ENCODE peak calls at places on chromosomes 3 and 15, in five cellular contexts. D, L, N, Y and I are unnamed samples. For H3K36me3, the result is how much of the 10 kb centered on the place peaks cover.

GRCh38 chr3:55564709-55565108 is 77.6 kb upstream of the WNT5A start:
- DNase-seq in D (no peak), L (no peak), Y (no peak), N (no peak), I (no peak)

GRCh38 chr3:23174426-23175039 is 28.6 kb upstream of the UBE2E2 start:
- DNase-seq in L (no peak), D (no peak), N (no peak), Y (peak), I (peak)

GRCh38 chr3:139764936-139765335 is 87.2 kb upstream of the NMNAT3 start:
- DNase-seq in L (no peak), D (no peak), N (no peak), Y (peak), I (no peak)

GRCh38 chr3:53613111-53613510 is 118.7 kb downstream of the CACNA1D start:
- DNase-seq in L (no peak), N (no peak), D (no peak), Y (no peak), I (no peak)

GRCh38 chr3:122577409-122578028 is at the start of gene PARP15:
- DNase-seq in N (peak), D (no peak), L (peak), Y (peak), I (peak)

GRCh38 chr15:63203451-63204090 is 14.2 kb downstream of the RAB8B start:
- DNase-seq in N (no peak), L (no peak), Y (no peak), D (no peak), I (no peak)

GRCh38 chr3:3196148-3196861 is 16.8 kb upstream of the CRBN start:
- DNase-seq in Y (peak), D (no peak), N (no peak), L (no peak), I (no peak)

GRCh38 chr15:96360581-96361308 is 30.2 kb downstream of the NR2F2 start:
- DNase-seq in L (peak), Y (no peak), N (no peak), D (peak), I (no peak)

GRCh38 chr3:12708584-12709192 is 44.8 kb upstream of the RAF1 start:
- DNase-seq in D (peak), Y (peak), L (no peak), N (no peak), I (peak)

GRCh38 chr3:178583963-178584575 is 47.8 kb downstream of the KCNMB2 start:
- DNase-seq in N (no peak), D (no peak), Y (no peak), L (no peak), I (no peak)

GRCh38 chr3:188749010-188749617 is 422.7 kb upstream of the TPRG1 start:
- DNase-seq in D (no peak), L (no peak), N (no peak), Y (no peak), I (no peak)

GRCh38 chr15:63906266-63906584 is 72.5 kb upstream of the HERC1 start:
- DNase-seq in N (no peak), Y (no peak), D (no peak), L (peak), I (no peak)

GRCh38 chr3:72022027-72022426 is 237.1 kb upstream of the PROK2 start:
- DNase-seq in Y (no peak), L (no peak), D (no peak), N (no peak), I (no peak)

GRCh38 chr3:161395115-161395514 is 23.8 kb upstream of the SPTSSB start:
- DNase-seq in D (no peak), Y (no peak), N (no peak), L (no peak), I (no peak)

GRCh38 chr3:168467085-168467714 is 371.5 kb upstream of the GOLIM4 start:
- DNase-seq in D (no peak), Y (peak), N (no peak), L (no peak), I (peak)
- TF ChIP-seq CTCF in D (no peak), Y (peak), N (peak), L (no peak), I (peak)

GRCh38 chr15:92930061-92930460 is 29.9 kb downstream of the CHD2 start:
- DNase-seq in D (no peak), L (no peak), N (no peak), Y (no peak), I (no peak)
- H3K36me3 ChIP-seq in D (under half), L (under half), N (half or more), Y (half or more), I (under half)

GRCh38 chr3:9598783-9599387 is 45.3 kb upstream of the LHFPL4 start:
- DNase-seq in Y (no peak), D (no peak), L (no peak), N (no peak), I (no peak)

GRCh38 chr3:9595877-9596276 is 42.3 kb upstream of the LHFPL4 start:
- DNase-seq in L (no peak), D (no peak), N (no peak), Y (no peak), I (no peak)

GRCh38 chr3:9606108-9606507 is 43.2 kb upstream of the MTMR14 start:
- DNase-seq in N (no peak), D (no peak), Y (no peak), L (no peak), I (no peak)

GRCh38 chr3:9602620-9603019 is 46.7 kb upstream of the MTMR14 start:
- DNase-seq in D (no peak), N (no peak), Y (no peak), L (no peak), I (no peak)

DNA sequence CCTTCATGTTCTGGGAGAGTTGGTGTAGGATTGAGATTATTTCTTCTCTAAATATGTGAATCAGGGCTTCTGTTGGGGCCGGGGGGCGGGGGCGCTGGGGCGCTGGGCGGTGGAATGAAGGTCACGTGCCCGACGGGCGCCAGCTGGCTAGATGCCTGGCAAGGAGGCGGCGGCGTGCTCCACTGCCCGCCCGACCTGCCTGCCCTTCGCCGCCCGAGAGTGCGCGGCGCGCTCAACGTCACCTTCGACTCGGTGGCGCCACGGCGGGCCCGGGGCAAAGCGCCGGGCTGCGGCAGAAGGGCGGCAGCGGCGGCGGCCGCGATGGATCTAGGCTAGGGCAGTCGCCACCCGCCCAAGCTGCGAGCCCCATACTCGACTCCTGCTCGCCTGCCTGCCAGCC is 47.0 kb upstream of the LHFPL4 start:
- DNase-seq in D (no peak), L (peak), Y (peak), N (peak), I (peak)
- TF ChIP-seq CTCF in D (no peak), L (no peak), Y (no peak), N (no peak), I (no peak)

GRCh38 chr3:126438186-126438585 is 37.5 kb downstream of the ZXDC start:
- DNase-seq in L (peak), D (peak), N (peak), Y (no peak), I (no peak)
- H3K36me3 ChIP-seq in L (under half), D (under half), N (half or more), Y (under half), I (half or more)

GRCh38 chr3:136716629-136717028 is 35.5 kb downstream of the STAG1 start:
- DNase-seq in Y (no peak), N (no peak), D (no peak), L (no peak), I (no peak)
- TF ChIP-seq CTCF in Y (no peak), N (no peak), D (no peak), L (no peak), I (no peak)

DNA sequence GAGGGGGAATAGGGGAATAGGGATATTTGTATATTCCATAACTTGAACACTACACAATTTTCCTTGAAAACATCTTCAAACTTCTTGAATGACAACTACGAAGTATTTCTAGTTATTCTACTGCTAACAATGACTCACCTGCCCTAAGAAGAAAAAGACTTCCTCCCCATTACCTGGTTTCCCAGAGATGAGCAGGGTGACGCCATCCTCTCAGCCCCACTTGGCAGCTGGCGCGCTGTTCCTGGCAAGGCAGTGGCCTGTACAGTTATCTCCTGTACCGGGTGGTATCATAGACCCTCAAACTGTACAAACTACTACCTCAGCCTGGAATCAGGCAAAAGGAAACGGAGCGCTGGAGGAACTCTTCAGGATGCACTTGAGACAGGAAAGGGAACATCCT is 10.4 kb downstream of the WDR82 start:
- DNase-seq in N (no peak), Y (no peak), D (no peak), L (no peak), I (no peak)
- H3K36me3 ChIP-seq in N (half or more), Y (half or more), D (under half), L (under half), I (half or more)

GRCh38 chr15:90905306-90906180 is 2.4 kb downstream of the MAN2A2 start:
- DNase-seq in Y (no peak), L (peak), N (peak), D (no peak), I (no peak)

GRCh38 chr15:90904746-90905145 is 1.6 kb downstream of the MAN2A2 start:
- DNase-seq in L (peak), D (no peak), Y (no peak), N (peak), I (no peak)

GRCh38 chr15:90902656-90902995 is 476 bp upstream of the MAN2A2 start:
- DNase-seq in N (no peak), L (no peak), Y (no peak), D (no peak), I (no peak)

GRCh38 chr15:90902996-90903732 is at the start of gene MAN2A2:
- DNase-seq in D (peak), L (peak), N (peak), Y (peak), I (peak)

DNA sequence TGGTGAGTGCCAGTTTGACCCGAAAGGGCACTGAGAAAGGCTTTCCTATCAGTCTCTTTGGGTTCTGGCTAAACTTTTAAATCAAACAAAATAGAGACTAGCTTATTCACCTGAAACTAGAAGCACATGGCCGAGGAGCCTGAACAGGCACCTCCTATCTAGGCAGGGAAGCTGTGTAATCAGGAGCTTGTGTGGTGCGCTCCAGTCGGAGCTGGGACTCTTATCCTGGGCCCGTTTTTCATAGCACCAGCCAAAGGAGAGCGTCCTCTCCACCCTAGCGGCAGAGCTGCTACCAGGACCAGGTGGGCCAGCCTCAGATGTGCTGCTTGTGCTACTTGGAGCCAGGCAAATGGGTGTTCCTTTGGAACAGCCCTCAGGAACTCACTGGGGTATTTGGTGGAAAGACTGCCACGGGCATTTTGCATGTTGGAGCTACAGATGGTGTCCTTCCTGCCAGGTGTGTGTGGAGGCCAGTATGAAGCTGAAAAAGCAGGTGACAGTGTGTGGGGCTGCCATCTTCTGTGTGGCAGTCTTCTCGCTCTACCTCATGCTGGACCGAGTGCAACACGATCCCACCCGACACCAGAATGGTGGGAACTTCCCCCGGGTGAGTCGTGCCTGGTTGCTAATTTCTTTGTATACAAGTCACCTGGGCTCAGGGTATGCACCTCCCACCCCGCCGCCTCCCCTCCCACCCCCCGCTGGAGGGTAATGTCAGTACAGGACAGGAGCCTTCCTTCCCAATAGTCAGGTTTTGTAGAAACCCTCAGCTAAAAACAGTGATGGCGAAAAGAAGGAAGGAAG is 833 bp downstream of the MAN2A2 start:
- DNase-seq in Y (no peak), N (peak), D (no peak), L (peak), I (no peak)
- TF ChIP-seq CTCF in Y (no peak), N (no peak), D (no peak), L (peak), I (no peak)

DNA sequence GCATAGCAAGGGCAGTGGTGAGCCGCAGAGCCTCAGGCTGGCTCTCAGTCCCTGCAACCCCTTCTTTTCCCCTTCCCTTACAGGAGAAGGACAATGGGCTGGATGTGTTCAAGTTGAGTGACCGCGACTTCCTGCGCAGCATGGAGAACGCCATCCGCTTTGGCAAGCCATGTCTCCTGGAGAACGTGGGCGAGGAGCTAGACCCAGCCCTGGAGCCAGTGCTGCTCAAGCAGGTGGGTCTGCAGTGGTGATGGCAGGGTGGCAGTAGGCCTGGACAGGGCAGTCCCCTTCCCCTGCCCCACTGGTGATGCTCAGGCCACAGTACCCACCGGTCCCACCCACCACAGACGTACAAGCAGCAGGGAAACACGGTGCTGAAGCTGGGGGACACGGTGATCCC is 53.8 kb downstream of the SEMA3G start:
- DNase-seq in N (no peak), D (no peak), L (peak), Y (no peak), I (no peak)
- H3K36me3 ChIP-seq in N (under half), D (under half), L (under half), Y (under half), I (under half)